ENCODE peak calls at places on chromosomes 5 and 9, in six cellular contexts. One of them, this sample, is unnamed. For H3K27me3, the result is how much of the 10 kb centered on the place peaks cover.

GRCh38 chr9:138069731-138070456 is 192.3 kb downstream of the CACNA1B start:
- DNase-seq in HepG2: no peak
- DNase-seq in IMR-90: no peak
- DNase-seq in K562: no peak
- DNase-seq in GM12878: no peak
- DNase-seq in HCT116: no peak
- DNase-seq in this sample: peak

GRCh38 chr5:29796018-29796417 is 1397.5 kb upstream of the CDH6 start:
- DNase-seq in GM12878: no peak
- DNase-seq in HCT116: no peak
- DNase-seq in IMR-90: no peak
- DNase-seq in HepG2: no peak
- DNase-seq in K562: peak
- DNase-seq in this sample: no peak

GRCh38 chr5:55205001-55205400 is 22.1 kb downstream of the MCIDAS start:
- DNase-seq in HepG2: no peak
- DNase-seq in K562: no peak
- DNase-seq in HCT116: no peak
- DNase-seq in IMR-90: no peak
- DNase-seq in GM12878: no peak
- DNase-seq in this sample: no peak

GRCh38 chr9:2026598-2026997 is 11.5 kb downstream of the SMARCA2 start:
- DNase-seq in HepG2: no peak
- DNase-seq in K562: no peak
- DNase-seq in IMR-90: no peak
- DNase-seq in HCT116: no peak
- DNase-seq in GM12878: no peak
- DNase-seq in this sample: no peak

GRCh38 chr5:144032375-144032774 is 138.1 kb downstream of the YIPF5 start:
- DNase-seq in K562: no peak
- DNase-seq in IMR-90: no peak
- DNase-seq in HepG2: no peak
- DNase-seq in HCT116: no peak
- DNase-seq in GM12878: no peak
- DNase-seq in this sample: no peak

GRCh38 chr9:22650145-22650544 is 203.5 kb downstream of the DMRTA1 start:
- DNase-seq in GM12878: no peak
- DNase-seq in HepG2: no peak
- DNase-seq in IMR-90: no peak
- DNase-seq in K562: no peak
- DNase-seq in HCT116: no peak
- DNase-seq in this sample: no peak

GRCh38 chr9:136309101-136309801 is 5.4 kb upstream of the CCDC187 start:
- DNase-seq in GM12878: peak
- DNase-seq in HepG2: no peak
- DNase-seq in K562: no peak
- DNase-seq in IMR-90: no peak
- DNase-seq in HCT116: no peak
- DNase-seq in this sample: no peak

GRCh38 chr5:176178789-176179188 is 59.4 kb upstream of the SIMC1 start:
- DNase-seq in HepG2: peak
- DNase-seq in HCT116: no peak
- DNase-seq in K562: peak
- DNase-seq in IMR-90: no peak
- DNase-seq in GM12878: no peak
- DNase-seq in this sample: no peak

GRCh38 chr5:24804221-24804681 is 159.5 kb upstream of the CDH10 start:
- DNase-seq in GM12878: no peak
- DNase-seq in IMR-90: no peak
- DNase-seq in HepG2: no peak
- DNase-seq in HCT116: no peak
- DNase-seq in K562: no peak
- DNase-seq in this sample: no peak

GRCh38 chr9:12771891-12772290 is 2.9 kb upstream of the LURAP1L start:
- DNase-seq in HepG2: no peak
- DNase-seq in K562: no peak
- DNase-seq in HCT116: no peak
- DNase-seq in IMR-90: peak
- DNase-seq in GM12878: no peak
- DNase-seq in this sample: no peak

GRCh38 chr9:98215266-98215665 is 22.8 kb upstream of the CORO2A start:
- DNase-seq in K562: no peak
- DNase-seq in GM12878: no peak
- DNase-seq in HepG2: no peak
- DNase-seq in IMR-90: peak
- DNase-seq in HCT116: no peak
- DNase-seq in this sample: no peak

GRCh38 chr5:61162832-61163567 is 732 bp upstream of the SMIM15 start:
- DNase-seq in K562: no peak
- DNase-seq in IMR-90: peak
- DNase-seq in HCT116: no peak
- DNase-seq in HepG2: peak
- DNase-seq in GM12878: no peak
- DNase-seq in this sample: peak

GRCh38 chr5:1315018-1315708 is 20.3 kb upstream of the TERT start:
- DNase-seq in HepG2: no peak
- DNase-seq in K562: no peak
- DNase-seq in GM12878: no peak
- DNase-seq in IMR-90: no peak
- DNase-seq in HCT116: no peak
- DNase-seq in this sample: no peak

GRCh38 chr9:129141066-129142041 is 30.1 kb downstream of the PTPA start:
- DNase-seq in HepG2: no peak
- DNase-seq in GM12878: peak
- DNase-seq in HCT116: no peak
- DNase-seq in IMR-90: peak
- DNase-seq in K562: no peak
- DNase-seq in this sample: no peak

GRCh38 chr9:127686461-127687393 is 20.1 kb upstream of the CFAP157 start:
- DNase-seq in K562: no peak
- DNase-seq in IMR-90: no peak
- DNase-seq in GM12878: no peak
- DNase-seq in HCT116: no peak
- DNase-seq in HepG2: no peak
- DNase-seq in this sample: no peak

GRCh38 chr5:33772276-33772990 is 119.4 kb downstream of the ADAMTS12 start:
- DNase-seq in HepG2: no peak
- DNase-seq in IMR-90: peak
- DNase-seq in GM12878: no peak
- DNase-seq in K562: no peak
- DNase-seq in HCT116: no peak
- DNase-seq in this sample: no peak
- H3K9ac ChIP-seq in HepG2: no peak
- H3K9ac ChIP-seq in IMR-90: no peak
- H3K9ac ChIP-seq in GM12878: no peak
- H3K9ac ChIP-seq in K562: no peak
- H3K9ac ChIP-seq in HCT116: no peak
- H3K9ac ChIP-seq in this sample: no peak

DNA sequence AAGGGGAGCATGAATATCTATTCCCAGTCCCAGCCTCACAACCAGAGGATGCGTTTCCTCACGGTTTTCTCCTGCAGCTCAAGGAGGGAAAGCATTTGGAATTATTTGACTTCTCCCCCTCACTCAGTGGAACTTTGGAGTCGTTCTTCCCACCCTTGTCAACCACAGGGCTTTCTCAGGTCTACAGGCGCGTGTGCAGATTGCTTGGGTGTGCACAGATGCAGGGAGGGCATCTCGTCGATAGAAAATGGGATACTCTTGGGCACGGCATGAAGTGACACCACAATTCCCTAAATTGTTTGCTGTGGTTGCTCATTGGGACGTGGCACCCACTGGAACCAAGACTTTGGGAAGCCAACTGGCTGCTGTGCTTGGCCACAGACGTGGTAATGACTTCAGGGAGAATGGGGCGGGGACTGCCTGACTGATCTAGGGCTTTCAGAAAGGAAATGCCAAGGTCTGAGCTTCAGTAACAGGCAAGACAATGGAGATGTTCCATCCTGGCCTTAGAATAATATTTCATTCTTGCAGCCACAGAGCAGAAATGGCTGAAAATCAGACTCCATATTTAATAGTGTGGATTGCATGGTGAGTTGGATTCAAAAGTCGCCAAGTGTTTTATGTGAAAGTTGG is 12.2 kb upstream of the OBP2B start:
- DNase-seq in HepG2: no peak
- DNase-seq in IMR-90: no peak
- DNase-seq in HCT116: no peak
- DNase-seq in GM12878: no peak
- DNase-seq in K562: no peak
- DNase-seq in this sample: no peak
- H3K27me3 ChIP-seq in HepG2: under half
- H3K27me3 ChIP-seq in IMR-90: under half
- H3K27me3 ChIP-seq in HCT116: under half
- H3K27me3 ChIP-seq in GM12878: under half
- H3K27me3 ChIP-seq in K562: half or more
- H3K27me3 ChIP-seq in this sample: under half

DNA sequence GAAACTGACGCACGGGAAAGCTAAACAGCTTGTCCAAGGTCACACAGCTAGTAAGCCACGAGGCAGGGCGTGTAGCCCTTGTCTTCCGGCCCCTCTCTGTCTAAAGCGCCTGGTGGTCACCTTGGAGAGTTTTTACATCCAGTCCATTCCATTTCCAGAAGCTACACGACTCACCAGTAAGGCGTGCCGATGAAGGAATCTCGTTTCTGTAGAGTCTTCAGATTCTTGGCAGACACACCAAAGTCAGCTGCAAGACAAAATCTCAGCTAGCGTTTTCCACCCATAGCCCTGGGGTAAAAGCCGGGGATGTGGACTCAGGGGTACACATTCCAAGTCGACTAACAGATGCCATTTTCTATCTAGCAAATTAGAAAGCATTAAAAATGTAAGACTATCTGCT is 80.4 kb downstream of the STK10 start:
- DNase-seq in IMR-90: peak
- DNase-seq in GM12878: no peak
- DNase-seq in HepG2: no peak
- DNase-seq in K562: no peak
- DNase-seq in HCT116: no peak
- DNase-seq in this sample: no peak
- TF ChIP-seq CEBPB in IMR-90: no peak
- TF ChIP-seq CEBPB in GM12878: no peak
- TF ChIP-seq CEBPB in HepG2: no peak
- TF ChIP-seq CEBPB in K562: no peak
- TF ChIP-seq CEBPB in HCT116: no peak
- TF ChIP-seq CEBPB in this sample: no peak

GRCh38 chr5:142699105-142699720 is 13.3 kb upstream of the FGF1 start:
- DNase-seq in HCT116: peak
- DNase-seq in IMR-90: peak
- DNase-seq in K562: peak
- DNase-seq in HepG2: peak
- DNase-seq in GM12878: peak
- DNase-seq in this sample: peak
- H3K9ac ChIP-seq in HCT116: no peak
- H3K9ac ChIP-seq in IMR-90: no peak
- H3K9ac ChIP-seq in K562: no peak
- H3K9ac ChIP-seq in HepG2: no peak
- H3K9ac ChIP-seq in GM12878: no peak
- H3K9ac ChIP-seq in this sample: no peak

GRCh38 chr5:171306785-171307591 is 2.1 kb upstream of the TLX3 start:
- DNase-seq in HCT116: no peak
- DNase-seq in GM12878: no peak
- DNase-seq in K562: no peak
- DNase-seq in HepG2: no peak
- DNase-seq in IMR-90: no peak
- DNase-seq in this sample: peak
- H3K27me3 ChIP-seq in HCT116: under half
- H3K27me3 ChIP-seq in GM12878: under half
- H3K27me3 ChIP-seq in K562: under half
- H3K27me3 ChIP-seq in HepG2: under half
- H3K27me3 ChIP-seq in IMR-90: half or more
- H3K27me3 ChIP-seq in this sample: half or more

GRCh38 chr5:14077501-14077900 is 65.6 kb upstream of the TRIO start:
- DNase-seq in IMR-90: no peak
- DNase-seq in GM12878: no peak
- DNase-seq in HCT116: no peak
- DNase-seq in HepG2: no peak
- DNase-seq in K562: no peak
- DNase-seq in this sample: no peak
- TF ChIP-seq CEBPB in IMR-90: no peak
- TF ChIP-seq CEBPB in GM12878: no peak
- TF ChIP-seq CEBPB in HCT116: no peak
- TF ChIP-seq CEBPB in HepG2: no peak
- TF ChIP-seq CEBPB in K562: no peak
- TF ChIP-seq CEBPB in this sample: no peak

GRCh38 chr5:150065346-150065745 is 21.0 kb downstream of the CSF1R start:
- DNase-seq in HepG2: peak
- DNase-seq in HCT116: no peak
- DNase-seq in IMR-90: peak
- DNase-seq in K562: peak
- DNase-seq in GM12878: no peak
- DNase-seq in this sample: no peak
- H3K9ac ChIP-seq in HepG2: no peak
- H3K9ac ChIP-seq in HCT116: no peak
- H3K9ac ChIP-seq in IMR-90: no peak
- H3K9ac ChIP-seq in K562: no peak
- H3K9ac ChIP-seq in GM12878: no peak
- H3K9ac ChIP-seq in this sample: no peak

GRCh38 chr5:181052928-181053759 is 13.1 kb downstream of the BTNL9 start:
- DNase-seq in HepG2: no peak
- DNase-seq in K562: peak
- DNase-seq in GM12878: no peak
- DNase-seq in HCT116: no peak
- DNase-seq in IMR-90: no peak
- DNase-seq in this sample: peak
- H3K27me3 ChIP-seq in HepG2: under half
- H3K27me3 ChIP-seq in K562: under half
- H3K27me3 ChIP-seq in GM12878: under half
- H3K27me3 ChIP-seq in HCT116: under half
- H3K27me3 ChIP-seq in IMR-90: under half
- H3K27me3 ChIP-seq in this sample: half or more

GRCh38 chr9:27701029-27701428 is 127.7 kb upstream of the C9orf72 start:
- DNase-seq in HCT116: no peak
- DNase-seq in K562: no peak
- DNase-seq in IMR-90: no peak
- DNase-seq in HepG2: no peak
- DNase-seq in GM12878: no peak
- DNase-seq in this sample: no peak

GRCh38 chr9:27703591-27703990 is 130.3 kb upstream of the C9orf72 start:
- DNase-seq in K562: no peak
- DNase-seq in HCT116: no peak
- DNase-seq in HepG2: no peak
- DNase-seq in GM12878: no peak
- DNase-seq in IMR-90: no peak
- DNase-seq in this sample: no peak

GRCh38 chr9:27701664-27702063 is 128.4 kb upstream of the C9orf72 start:
- DNase-seq in HepG2: no peak
- DNase-seq in GM12878: no peak
- DNase-seq in IMR-90: no peak
- DNase-seq in HCT116: no peak
- DNase-seq in K562: no peak
- DNase-seq in this sample: no peak
- TF ChIP-seq CEBPB in HepG2: no peak
- TF ChIP-seq CEBPB in GM12878: no peak
- TF ChIP-seq CEBPB in IMR-90: no peak
- TF ChIP-seq CEBPB in HCT116: no peak
- TF ChIP-seq CEBPB in K562: no peak
- TF ChIP-seq CEBPB in this sample: no peak

This sample was measured in H1.